ENCODE peak calls at places on chromosomes 11 and 22, in five cellular contexts. B, R, W, T and E are unnamed samples.

GRCh38 chr22:47687776-47688175 is 925.3 kb downstream of the TBC1D22A start:
- DNase-seq in B (no peak), R (no peak), W (no peak), T (no peak), E (no peak)

GRCh38 chr11:63762662-63763505 is 5.7 kb downstream of the ZFTA start:
- DNase-seq in B (peak), R (peak), W (peak), T (no peak), E (no peak)

GRCh38 chr11:2932850-2933251 is 3.6 kb upstream of the PHLDA2 start:
- DNase-seq in B (no peak), R (no peak), W (no peak), T (no peak), E (no peak)

GRCh38 chr11:69541501-69542313 is 60.2 kb downstream of the LINC01488 start:
- DNase-seq in B (no peak), R (no peak), W (no peak), T (no peak), E (no peak)

GRCh38 chr11:8356731-8357504 is 93.2 kb upstream of the LMO1 start:
- DNase-seq in B (no peak), R (no peak), W (no peak), T (no peak), E (no peak)

GRCh38 chr11:113690619-113691569 is 15.2 kb downstream of the TMPRSS5 start:
- DNase-seq in B (peak), R (peak), W (no peak), T (no peak), E (no peak)

GRCh38 chr22:50087646-50088045 is 2.2 kb upstream of the MOV10L1 start:
- DNase-seq in B (no peak), R (no peak), W (no peak), T (no peak), E (no peak)

GRCh38 chr11:117839234-117839882 is 14.8 kb upstream of the FXYD2 start:
- DNase-seq in B (no peak), R (no peak), W (no peak), T (no peak), E (no peak)

GRCh38 chr11:45655831-45656230 is 9.6 kb downstream of the CHST1 start:
- DNase-seq in B (no peak), R (no peak), W (no peak), T (no peak), E (no peak)

GRCh38 chr11:57417056-57417455 is 9.9 kb downstream of the SLC43A3 start:
- DNase-seq in B (no peak), R (no peak), W (no peak), T (no peak), E (no peak)

GRCh38 chr22:36301851-36302250 is 48.9 kb downstream of the APOL1 start:
- DNase-seq in B (no peak), R (no peak), W (no peak), T (no peak), E (no peak)

GRCh38 chr11:116843661-116844060 is 6.2 kb upstream of the APOA1 start:
- DNase-seq in B (no peak), R (no peak), W (no peak), T (no peak), E (no peak)

GRCh38 chr11:109249597-109249996 is 172.4 kb upstream of the C11orf87 start:
- DNase-seq in B (no peak), R (no peak), W (no peak), T (no peak), E (no peak)

GRCh38 chr11:82239498-82239897 is 494.2 kb downstream of the FAM181B start:
- DNase-seq in B (no peak), R (no peak), W (no peak), T (no peak), E (no peak)

GRCh38 chr22:42258126-42258525 is 12.3 kb downstream of the TCF20 start:
- DNase-seq in B (no peak), R (no peak), W (no peak), T (no peak), E (no peak)